ENCODE peak calls at places on chromosomes 13 and 19, in nine cellular contexts. Z is T-helper 2 cell treated with Interferon-gamma antibody and Interleukin-4, amounts not matched to agents 5 μg/mL and 100 μg/mL, for 36 hours; R is thoracic aorta; S is EL; Q is kidney tubule cell; E is GM20000; A is heart left ventricle; Y is neural progenitor cell; P is NCI-H446 treated with DMSO at 0.1 percent for 48 hours. F is an unnamed sample.

GRCh38 chr13:38045278-38046048 is 175.9 kb upstream of the TRPC4 start:
- DNase-seq in Z (no peak), R (no peak), S (peak; percentile 64), Q (peak; percentile 44), E (no peak), A (no peak), Y (peak; percentile 52), P (peak; percentile 5), F (no peak)

GRCh38 chr19:35513975-35514809 is 743 bp upstream of the DMKN start:
- DNase-seq in Z (no peak), R (no peak), S (peak; percentile 31), Q (peak; percentile 29), E (no peak), A (no peak), Y (peak; percentile 27), P (no peak), F (no peak)

GRCh38 chr13:109154146-109154545 is 524.7 kb downstream of the MYO16 start:
- DNase-seq in Z (no peak), R (no peak), S (peak; percentile 13), Q (peak; percentile 24), E (no peak), A (no peak), Y (no peak), P (no peak), F (no peak)

GRCh38 chr13:109743706-109744453 is 42.5 kb downstream of the IRS2 start:
- DNase-seq in Z (peak; percentile 10), R (no peak), S (peak; percentile 78), Q (peak; percentile 92), E (no peak), A (no peak), Y (no peak), P (no peak), F (no peak)

GRCh38 chr19:3054972-3055740 is 7.1 kb downstream of the TLE5 start:
- DNase-seq in Z (no peak), R (no peak), S (peak; percentile 36), Q (peak; percentile 84), E (no peak), A (no peak), Y (no peak), P (no peak), F (no peak)

GRCh38 chr13:78238911-78239310 is 320.3 kb upstream of the EDNRB start:
- DNase-seq in Z (no peak), R (no peak), S (no peak), Q (peak; percentile 26), E (no peak), A (no peak), Y (no peak), P (no peak), F (no peak)

GRCh38 chr13:59771272-59771671 is 392.5 kb downstream of the DIAPH3 start:
- DNase-seq in Z (no peak), R (no peak), S (peak; percentile 26), Q (no peak), E (no peak), A (no peak), Y (peak; percentile 20), P (no peak), F (no peak)

GRCh38 chr19:32864318-32865007 is 5.1 kb downstream of the SLC7A9 start:
- DNase-seq in Z (no peak), R (no peak), S (no peak), Q (no peak), E (no peak), A (no peak), Y (no peak), P (no peak), F (peak; percentile 70)

GRCh38 chr19:1006711-1007398 is 6.6 kb downstream of the GRIN3B start:
- DNase-seq in Z (no peak), R (no peak), S (no peak), Q (no peak), E (no peak), A (no peak), Y (no peak), P (no peak), F (no peak)

GRCh38 chr19:6424190-6424938 is at the start of gene KHSRP:
- DNase-seq in Z (peak; percentile 9), R (no peak), S (peak; percentile 13), Q (no peak), E (peak; percentile 100), A (peak; percentile 51), Y (peak; percentile 67), P (no peak), F (no peak)

GRCh38 chr13:50990540-50991506 is 81.2 kb downstream of the RNASEH2B start:
- DNase-seq in Z (no peak), R (no peak), S (peak; percentile 56), Q (peak; percentile 4), E (no peak), A (no peak), Y (peak; percentile 49), P (peak; percentile 39), F (no peak)

GRCh38 chr13:84479656-84480055 is 597.4 kb upstream of the SLITRK1 start:
- DNase-seq in Z (no peak), R (no peak), S (peak; percentile 8), Q (peak; percentile 61), E (no peak), A (no peak), Y (no peak), P (no peak), F (no peak)

GRCh38 chr13:21673592-21674270 is 2.9 kb downstream of the FGF9 start:
- DNase-seq in Z (peak; percentile 22), R (no peak), S (peak; percentile 23), Q (peak; percentile 52), E (peak; percentile 87), A (peak; percentile 47), Y (peak; percentile 87), P (no peak), F (no peak)

GRCh38 chr19:15264061-15264932 is 32.0 kb upstream of the EPHX3 start:
- DNase-seq in Z (peak; percentile 36), R (no peak), S (peak; percentile 62), Q (peak; percentile 48), E (peak; percentile 77), A (peak; percentile 75), Y (peak; percentile 90), P (no peak), F (peak; percentile 53)

GRCh38 chr13:25046985-25047660 is 48.8 kb upstream of the PABPC3 start:
- DNase-seq in Z (no peak), R (no peak), S (peak; percentile 48), Q (peak; percentile 18), E (no peak), A (no peak), Y (peak; percentile 83), P (no peak), F (no peak)

GRCh38 chr13:102567857-102568256 is 28.9 kb upstream of the TPP2 start:
- DNase-seq in Z (no peak), R (no peak), S (no peak), Q (no peak), E (no peak), A (no peak), Y (no peak), P (no peak), F (no peak)

GRCh38 chr13:82675024-82675423 is 1207.2 kb downstream of the SLITRK1 start:
- DNase-seq in Z (no peak), R (no peak), S (no peak), Q (no peak), E (no peak), A (no peak), Y (no peak), P (no peak), F (no peak)

GRCh38 chr13:93260591-93260990 is 34.0 kb downstream of the GPC6 start:
- DNase-seq in Z (no peak), R (no peak), S (peak; percentile 59), Q (no peak), E (no peak), A (no peak), Y (no peak), P (no peak), F (no peak)

GRCh38 chr19:1651061-1651547 is 1.3 kb downstream of the TCF3 start:
- DNase-seq in Z (peak; percentile 41), R (no peak), S (peak; percentile 26), Q (no peak), E (peak; percentile 79), A (no peak), Y (peak; percentile 76), P (no peak), F (no peak)

GRCh38 chr19:42140125-42140754 is 8.0 kb upstream of the POU2F2 start:
- DNase-seq in Z (no peak), R (no peak), S (peak; percentile 63), Q (peak; percentile 65), E (no peak), A (peak; percentile 69), Y (peak; percentile 90), P (no peak), F (no peak)

GRCh38 chr13:36553501-36553900 is 120.3 kb upstream of the SERTM1 start:
- DNase-seq in Z (no peak), R (no peak), S (no peak), Q (no peak), E (no peak), A (no peak), Y (no peak), P (no peak), F (no peak)

GRCh38 chr19:45597425-45598111 is 4.4 kb downstream of the GPR4 start:
- DNase-seq in Z (no peak), R (no peak), S (no peak), Q (no peak), E (peak; percentile 7), A (no peak), Y (no peak), P (no peak), F (no peak)

GRCh38 chr19:42269518-42270345 is 680 bp downstream of the CIC start:
- DNase-seq in Z (no peak), R (no peak), S (no peak), Q (no peak), E (no peak), A (peak; percentile 33), Y (no peak), P (no peak), F (no peak)

GRCh38 chr13:103812966-103813365 is 746.7 kb upstream of the SLC10A2 start:
- DNase-seq in Z (no peak), R (no peak), S (no peak), Q (no peak), E (no peak), A (no peak), Y (no peak), P (no peak), F (no peak)

GRCh38 chr19:1315470-1316166 is 29.9 kb downstream of the EFNA2 start:
- DNase-seq in Z (peak; percentile 14), R (no peak), S (peak; percentile 43), Q (peak; percentile 34), E (peak; percentile 91), A (peak; percentile 41), Y (peak; percentile 77), P (no peak), F (no peak)

GRCh38 chr13:30173301-30173605 is 134.1 kb downstream of the KATNAL1 start:
- DNase-seq in Z (no peak), R (no peak), S (no peak), Q (no peak), E (no peak), A (no peak), Y (no peak), P (no peak), F (no peak)

GRCh38 chr19:18225702-18226468 is at the start of gene PDE4C:
- DNase-seq in Z (no peak), R (no peak), S (peak; percentile 38), Q (no peak), E (peak; percentile 52), A (peak; percentile 66), Y (peak; percentile 35), P (no peak), F (no peak)

GRCh38 chr19:3375221-3376088 is 9.1 kb downstream of the NFIC start:
- DNase-seq in Z (no peak), R (peak; percentile 81), S (peak; percentile 71), Q (peak; percentile 32), E (no peak), A (peak; percentile 85), Y (no peak), P (no peak), F (peak; percentile 95)

GRCh38 chr19:17091758-17092333 is 16.3 kb downstream of the MYO9B start:
- DNase-seq in Z (no peak), R (no peak), S (no peak), Q (no peak), E (peak; percentile 60), A (peak; percentile 51), Y (no peak), P (no peak), F (no peak)

GRCh38 chr19:13104848-13105646 is 2.4 kb upstream of the LYL1 start:
- DNase-seq in Z (peak; percentile 28), R (no peak), S (no peak), Q (no peak), E (peak; percentile 47), A (peak; percentile 36), Y (no peak), P (no peak), F (no peak)

GRCh38 chr19:45186509-45187334 is 8.1 kb downstream of the BLOC1S3 start:
- DNase-seq in Z (no peak), R (no peak), S (no peak), Q (no peak), E (no peak), A (no peak), Y (no peak), P (no peak), F (no peak)